ENCODE peak calls at places on chromosomes 7 and 10, in four cellular contexts. Y is A549, P is progenitor cell of endocrine pancreas, K is esophagus squamous epithelium. C is an unnamed sample.

GRCh38 chr7:125316451-125316850 is 386.8 kb upstream of the POT1 start:
- DNase-seq in Y (peak), P (peak), K (no peak), C (no peak)

GRCh38 chr7:12074889-12075288 is 136.2 kb upstream of the TMEM106B start:
- DNase-seq in Y (no peak), P (no peak), K (no peak), C (no peak)

GRCh38 chr10:102853944-102854694 is at the start of gene BORCS7:
- DNase-seq in Y (peak), P (peak), K (peak), C (peak)

GRCh38 chr7:133315332-133316040 is 62.6 kb downstream of the EXOC4 start:
- DNase-seq in Y (no peak), P (no peak), K (no peak), C (no peak)

GRCh38 chr7:102319671-102320070 is 33.0 kb downstream of the SH2B2 start:
- DNase-seq in Y (no peak), P (no peak), K (no peak), C (no peak)

GRCh38 chr10:132696204-132696603 is 89.7 kb downstream of the NKX6-2 start:
- DNase-seq in Y (no peak), P (no peak), K (no peak), C (no peak)

GRCh38 chr10:34689053-34689452 is 126.0 kb downstream of the PARD3 start:
- DNase-seq in Y (no peak), P (no peak), K (no peak), C (no peak)

GRCh38 chr10:45008524-45009161 is 7.9 kb downstream of the ZNF22 start:
- DNase-seq in Y (peak), P (no peak), K (no peak), C (no peak)

GRCh38 chr10:76911184-76911583 is 726.4 kb downstream of the KCNMA1 start:
- DNase-seq in Y (no peak), P (no peak), K (no peak), C (no peak)

GRCh38 chr10:63977329-63977923 is 456.2 kb downstream of the REEP3 start:
- DNase-seq in Y (peak), P (peak), K (no peak), C (no peak)

GRCh38 chr10:115909962-115910361 is 363.0 kb downstream of the GFRA1 start:
- DNase-seq in Y (no peak), P (no peak), K (no peak), C (no peak)

GRCh38 chr10:42488416-42488815 is 150.0 kb downstream of the ZNF33B start:
- DNase-seq in Y (no peak), P (no peak), K (no peak), C (no peak)

GRCh38 chr7:100665168-100665567 is 8.4 kb upstream of the GNB2 start:
- DNase-seq in Y (no peak), P (no peak), K (no peak), C (no peak)

GRCh38 chr7:49400891-49401550 is 372.4 kb upstream of the VWC2 start:
- DNase-seq in Y (no peak), P (no peak), K (no peak), C (no peak)

GRCh38 chr7:157645539-157645938 is 308.7 kb downstream of the DNAJB6 start:
- DNase-seq in Y (no peak), P (no peak), K (no peak), C (no peak)

GRCh38 chr7:139773372-139773771 is 4.4 kb downstream of the HIPK2 start:
- DNase-seq in Y (no peak), P (no peak), K (no peak), C (no peak)

GRCh38 chr10:33073641-33074410 is 115.8 kb upstream of the ITGB1 start:
- DNase-seq in Y (peak), P (no peak), K (no peak), C (no peak)

GRCh38 chr10:97497572-97498075 is 598 bp downstream of the MMS19 start:
- DNase-seq in Y (peak), P (peak), K (peak), C (peak)

GRCh38 chr10:119344381-119344780 is 137.0 kb downstream of the GRK5 start:
- DNase-seq in Y (no peak), P (no peak), K (no peak), C (no peak)

GRCh38 chr7:135501402-135501801 is 8.5 kb downstream of the CNOT4 start:
- DNase-seq in Y (no peak), P (no peak), K (no peak), C (no peak)

GRCh38 chr7:106891545-106892410 is 26.7 kb downstream of the PIK3CG start:
- DNase-seq in Y (no peak), P (no peak), K (no peak), C (no peak)

GRCh38 chr7:71657386-71657785 is 525.4 kb downstream of the GALNT17 start:
- DNase-seq in Y (no peak), P (no peak), K (no peak), C (no peak)

GRCh38 chr10:83045731-83046130 is 1093.6 kb upstream of the GHITM start:
- DNase-seq in Y (no peak), P (no peak), K (no peak), C (no peak)

GRCh38 chr10:98694863-98695262 is 248.1 kb upstream of the HPS1 start:
- DNase-seq in Y (no peak), P (no peak), K (no peak), C (no peak)

GRCh38 chr7:135601182-135601581 is 43.5 kb downstream of the NUP205 start:
- DNase-seq in Y (no peak), P (no peak), K (no peak), C (no peak)

GRCh38 chr7:587769-588168 is 68.1 kb upstream of the PDGFA start:
- DNase-seq in Y (no peak), P (no peak), K (no peak), C (no peak)

GRCh38 chr7:95334434-95334833 is 10.1 kb upstream of the PON1 start:
- DNase-seq in Y (no peak), P (no peak), K (no peak), C (no peak)

GRCh38 chr7:126065766-126066165 is 1136.1 kb upstream of the POT1 start:
- DNase-seq in Y (no peak), P (no peak), K (no peak), C (no peak)

GRCh38 chr7:158973440-158973839 is 117.1 kb downstream of the DYNC2I1 start:
- DNase-seq in Y (peak), P (no peak), K (no peak), C (no peak)

GRCh38 chr10:10788761-10789160 is 228.9 kb upstream of the CELF2 start:
- DNase-seq in Y (no peak), P (no peak), K (no peak), C (no peak)

GRCh38 chr10:91820144-91820543 is 21.9 kb downstream of the TNKS2 start:
- DNase-seq in Y (no peak), P (no peak), K (no peak), C (no peak)

C was measured in thoracic aorta.